ENCODE peak calls at places on chromosomes 16 and 17, in six cellular contexts. C is EH; B is effector memory CD4-positive, alpha-beta T cell; H is stimulated activated CD4-positive, alpha-beta T cell treated with anti-CD3 and anti-CD28 coated beads, Interleukin-15, amount 100 ng/mL, for 1 hour; A is SW 1271; X is AG08396. E is an unnamed sample.

GRCh38 chr17:7884581-7885356 is 3.8 kb upstream of the CHD3 start:
- DNase-seq in C (peak; percentile 21), B (peak; percentile 43), H (peak; percentile 23), A (no peak), X (no peak), E (no peak)

GRCh38 chr17:6047966-6048365 is 22.2 kb upstream of the WSCD1 start:
- DNase-seq in C (peak; percentile 48), B (no peak), H (no peak), A (no peak), X (no peak), E (no peak)

GRCh38 chr16:56203052-56203451 is 11.8 kb downstream of the GNAO1 start:
- DNase-seq in C (peak; percentile 58), B (peak; percentile 28), H (no peak), A (no peak), X (peak; percentile 33), E (peak; percentile 9)

GRCh38 chr17:80792373-80792781 is 199.3 kb upstream of the CHMP6 start:
- DNase-seq in C (no peak), B (no peak), H (no peak), A (no peak), X (no peak), E (peak; percentile 80)

GRCh38 chr17:1455748-1456599 is at the start of gene CRK:
- DNase-seq in C (peak; percentile 95), B (peak; percentile 99), H (peak; percentile 99), A (peak; percentile 87), X (peak; percentile 100), E (peak; percentile 96)

GRCh38 chr16:73064227-73064995 is 16.5 kb upstream of the ZFHX3 start:
- DNase-seq in C (peak; percentile 72), B (no peak), H (no peak), A (no peak), X (peak; percentile 71), E (no peak)

GRCh38 chr16:81531415-81531814 is 86.8 kb downstream of the CMIP start:
- DNase-seq in C (no peak), B (no peak), H (no peak), A (no peak), X (no peak), E (no peak)

GRCh38 chr16:84496991-84497390 is 7.5 kb downstream of the MEAK7 start:
- DNase-seq in C (no peak), B (no peak), H (no peak), A (no peak), X (no peak), E (no peak)

GRCh38 chr16:5480796-5481195 is 383.2 kb upstream of the EEF2KMT start:
- DNase-seq in C (no peak), B (no peak), H (no peak), A (no peak), X (no peak), E (no peak)

E was measured in choroid plexus epithelial cell.